ENCODE peak calls at places on chromosomes 2 and 18, in ten cellular contexts. L is GM10248; T is keratinocyte; Q is NCI-H82; R is HT1080; V is activated T-helper 1 cell treated with anti-CD3 and anti-CD28 coated beads, Interleukin-2, amount 50 U/mL, for 16 hours; M is ACHN; H is stimulated activated naive CD8-positive, alpha-beta T cell treated with anti-CD3 and anti-CD28 coated beads, Interleukin-15, Interleukin-2, amounts not matched to agents 100 U/mL and 50 U/mL, for 24 hours; J is head of caudate nucleus; U is T-helper 9 cell. B is an unnamed sample.
A peak's percentile ranks its signal among the peaks of the same experiment; 100 is the strongest.

GRCh38 chr2:241904791-241905710 is 35.5 kb downstream of the RTP5 start:
- DNase-seq in Q (no peak), M (no peak), T (no peak), L (no peak), U (no peak), R (no peak), J (no peak), H (no peak), V (no peak), B (no peak)

GRCh38 chr2:207112397-207112796 is 53.4 kb downstream of the KLF7 start:
- DNase-seq in V (no peak), H (no peak), J (no peak), T (no peak), Q (no peak), U (no peak), M (no peak), L (no peak), R (no peak), B (no peak)

GRCh38 chr18:77206676-77207370 is 42.8 kb upstream of the GALR1 start:
- DNase-seq in H (no peak), Q (no peak), J (no peak), V (no peak), R (peak; percentile 53), U (no peak), L (no peak), M (no peak), T (no peak), B (no peak)

GRCh38 chr2:8515390-8515761 is 166.5 kb upstream of the ID2 start:
- DNase-seq in M (no peak), L (peak; percentile 83), J (no peak), H (peak; percentile 70), R (no peak), T (no peak), Q (no peak), V (peak; percentile 17), U (peak; percentile 50), B (no peak)

GRCh38 chr2:225465827-225466226 is 66.3 kb downstream of the NYAP2 start:
- DNase-seq in L (no peak), M (no peak), V (no peak), H (no peak), R (no peak), T (no peak), U (no peak), Q (no peak), J (no peak), B (no peak)

GRCh38 chr2:151878655-151879563 is 50.7 kb upstream of the ARL5A start:
- DNase-seq in U (no peak), J (no peak), M (peak; percentile 38), L (no peak), T (no peak), H (no peak), V (no peak), Q (no peak), R (peak; percentile 78), B (no peak)

GRCh38 chr2:3219536-3219935 is 158.1 kb downstream of the EIPR1 start:
- DNase-seq in Q (no peak), R (no peak), J (no peak), U (no peak), H (no peak), T (no peak), V (no peak), L (no peak), M (no peak), B (no peak)

GRCh38 chr2:11220445-11220844 is 65.2 kb downstream of the SLC66A3 start:
- DNase-seq in J (no peak), R (no peak), U (no peak), V (no peak), L (no peak), H (no peak), M (no peak), Q (no peak), T (no peak), B (no peak)

B was measured in SK-N-DZ.